ENCODE peak calls at places on chromosomes 7 and 10, in nine cellular contexts. W is left ventricle myocardium inferior; T is tibial artery; J is CD4-positive, alpha-beta memory T cell; Q is hepatocyte; D is heart right ventricle; O is thoracic aorta; H is mammary epithelial cell; V is heart left ventricle. N is an unnamed sample. For H3K4me1 and H3K36me3, the result is how much of the 10 kb centered on the place peaks cover.

GRCh38 chr7:20484366-20484765 is 131.1 kb upstream of the ABCB5 start:
- DNase-seq in W (no peak), T (no peak), J (no peak), Q (no peak), D (no peak), O (no peak), H (no peak), V (no peak), N (no peak)

GRCh38 chr7:120729300-120729699 is 128.6 kb downstream of the TSPAN12 start:
- DNase-seq in W (no peak), T (no peak), J (no peak), Q (peak), D (no peak), O (no peak), H (no peak), V (no peak), N (no peak)

GRCh38 chr7:25839084-25839769 is 312.8 kb upstream of the NFE2L3 start:
- DNase-seq in W (no peak), T (no peak), J (no peak), Q (no peak), D (no peak), O (no peak), H (no peak), V (no peak), N (no peak)

GRCh38 chr7:131342864-131343263 is 15.2 kb downstream of the MKLN1 start:
- DNase-seq in W (no peak), T (no peak), J (no peak), Q (no peak), D (no peak), O (no peak), H (no peak), V (no peak), N (no peak)

GRCh38 chr10:130761032-130761575 is 550.4 kb downstream of the TCERG1L start:
- DNase-seq in W (no peak), T (peak), J (no peak), Q (no peak), D (no peak), O (no peak), H (no peak), V (no peak), N (no peak)

GRCh38 chr7:135822396-135822795 is 73.8 kb upstream of the FAM180A start:
- DNase-seq in W (no peak), T (no peak), J (no peak), Q (no peak), D (no peak), O (no peak), H (no peak), V (no peak), N (no peak)

GRCh38 chr7:5450549-5451327 is 27.1 kb upstream of the TNRC18 start:
- DNase-seq in W (peak), T (no peak), J (peak), Q (peak), D (peak), O (no peak), H (no peak), V (peak), N (peak)

GRCh38 chr7:101231644-101232043 is 6.0 kb downstream of the CLDN15 start:
- DNase-seq in W (no peak), T (no peak), J (no peak), Q (peak), D (no peak), O (no peak), H (no peak), V (no peak), N (peak)

GRCh38 chr10:76429642-76430041 is 998.2 kb downstream of the LRMDA start:
- DNase-seq in W (no peak), T (no peak), J (no peak), Q (no peak), D (peak), O (no peak), H (no peak), V (no peak), N (no peak)

GRCh38 chr10:30433286-30433778 is 652 bp upstream of the MAP3K8 start:
- DNase-seq in W (peak), T (peak), J (peak), Q (peak), D (peak), O (no peak), H (no peak), V (peak), N (peak)

GRCh38 chr7:116322541-116322940 is 112.2 kb downstream of the TES start:
- DNase-seq in W (no peak), T (no peak), J (no peak), Q (no peak), D (no peak), O (no peak), H (no peak), V (no peak), N (no peak)

GRCh38 chr10:60942604-60943269 is 1.2 kb downstream of the RHOBTB1 start:
- DNase-seq in W (peak), T (peak), J (peak), Q (peak), D (peak), O (peak), H (no peak), V (peak), N (peak)

GRCh38 chr10:78910476-78910875 is 158.3 kb upstream of the ZMIZ1 start:
- DNase-seq in W (no peak), T (no peak), J (no peak), Q (no peak), D (no peak), O (no peak), H (no peak), V (no peak), N (no peak)

GRCh38 chr10:46787321-46787615 is 124.0 kb upstream of the PTPN20 start:
- DNase-seq in W (no peak), T (no peak), J (no peak), Q (peak), D (peak), O (no peak), H (peak), V (peak), N (peak)

DNA sequence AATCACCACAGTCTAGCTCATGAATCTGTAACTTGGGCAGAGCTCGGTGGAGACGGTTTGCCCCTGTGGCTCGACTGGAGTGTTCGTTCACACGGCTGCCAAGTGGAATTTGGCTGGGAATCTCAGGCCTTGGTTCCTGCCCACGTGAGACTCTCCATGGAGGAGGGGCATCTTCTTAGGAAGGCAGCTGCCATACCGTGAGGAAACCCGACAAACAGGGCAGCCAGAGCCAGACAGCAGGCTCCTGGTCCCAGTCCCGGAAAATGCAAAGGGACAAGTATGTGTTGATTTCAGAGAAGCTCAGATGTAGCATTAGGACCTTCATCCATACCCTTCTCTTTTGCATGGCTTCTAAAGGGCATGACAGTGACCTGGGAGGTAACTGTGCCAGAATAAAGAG is 26.6 kb downstream of the AMZ1 start:
- DNase-seq in W (no peak), T (no peak), J (no peak), Q (no peak), D (no peak), O (no peak), H (no peak), V (no peak), N (no peak)
- H3K4me1 ChIP-seq in W (half or more), T (under half), J (half or more), Q (under half), D (under half), O (under half), H (under half), V (half or more), N (under half)

GRCh38 chr10:14859775-14860174 is 18.9 kb upstream of the SUV39H2 start:
- DNase-seq in W (no peak), T (no peak), J (no peak), Q (no peak), D (no peak), O (no peak), H (no peak), V (no peak), N (no peak)
- H3K36me3 ChIP-seq in W (under half), T (under half), J (under half), Q (under half), D (half or more), O (under half), H (under half), V (half or more), N (under half)

DNA sequence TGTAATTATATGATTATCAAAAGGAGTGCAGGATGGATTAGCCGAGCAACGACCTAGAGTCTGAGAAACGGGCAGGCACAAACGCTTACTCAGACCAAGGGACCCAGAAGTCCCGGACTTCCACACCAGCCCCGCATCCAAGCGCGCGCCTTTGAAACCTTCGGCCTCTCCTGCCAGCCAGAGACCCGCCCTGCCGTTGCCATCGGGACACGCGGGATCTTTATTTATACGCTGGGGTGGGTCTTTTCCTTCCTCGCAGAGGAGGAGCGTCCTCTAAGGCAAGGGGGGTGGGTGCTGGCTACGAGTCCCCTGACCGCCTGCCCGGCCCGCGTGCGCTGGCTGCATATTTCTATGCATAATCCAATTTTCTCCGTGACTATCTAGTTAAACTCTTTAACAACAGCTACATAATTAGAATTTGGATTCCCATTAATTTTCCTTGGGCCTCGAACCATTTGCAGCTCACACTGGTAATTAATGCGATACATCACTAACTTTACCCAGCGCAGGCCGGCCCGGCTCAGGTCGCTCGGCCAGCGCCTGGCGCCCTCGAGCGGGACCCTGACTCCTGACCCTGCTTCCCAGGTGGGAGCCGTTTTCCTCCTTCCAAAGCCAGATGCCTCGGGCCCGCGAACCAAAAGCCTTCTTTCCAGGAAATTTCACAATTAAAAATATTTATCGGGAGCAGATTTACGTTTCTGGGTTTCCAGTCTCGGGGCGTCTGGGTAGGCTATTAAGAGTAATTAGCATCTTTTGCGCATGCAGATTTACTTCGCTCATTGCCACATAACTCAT is 12.4 kb downstream of the LBX1 start:
- DNase-seq in W (no peak), T (no peak), J (no peak), Q (no peak), D (no peak), O (no peak), H (no peak), V (no peak), N (no peak)
- H3K4me1 ChIP-seq in W (under half), T (under half), J (half or more), Q (under half), D (under half), O (under half), H (under half), V (under half), N (under half)

GRCh38 chr10:28555358-28555757 is 22.4 kb downstream of the WAC start:
- DNase-seq in W (no peak), T (no peak), J (no peak), Q (no peak), D (no peak), O (no peak), H (no peak), V (no peak), N (no peak)

GRCh38 chr10:28556142-28556541 is 23.2 kb downstream of the WAC start:
- DNase-seq in W (no peak), T (no peak), J (no peak), Q (no peak), D (no peak), O (no peak), H (no peak), V (no peak), N (no peak)

GRCh38 chr10:28553963-28554362 is 21.0 kb downstream of the WAC start:
- DNase-seq in W (no peak), T (no peak), J (no peak), Q (no peak), D (no peak), O (no peak), H (no peak), V (no peak), N (no peak)

GRCh38 chr10:28552775-28553174 is 19.9 kb downstream of the WAC start:
- DNase-seq in W (no peak), T (no peak), J (no peak), Q (no peak), D (no peak), O (no peak), H (no peak), V (no peak), N (no peak)

GRCh38 chr10:28554952-28555351 is 22.0 kb downstream of the WAC start:
- DNase-seq in W (no peak), T (no peak), J (no peak), Q (no peak), D (no peak), O (no peak), H (no peak), V (no peak), N (no peak)
- H3K36me3 ChIP-seq in W (under half), T (under half), J (under half), Q (under half), D (half or more), O (under half), H (under half), V (under half), N (under half)

DNA sequence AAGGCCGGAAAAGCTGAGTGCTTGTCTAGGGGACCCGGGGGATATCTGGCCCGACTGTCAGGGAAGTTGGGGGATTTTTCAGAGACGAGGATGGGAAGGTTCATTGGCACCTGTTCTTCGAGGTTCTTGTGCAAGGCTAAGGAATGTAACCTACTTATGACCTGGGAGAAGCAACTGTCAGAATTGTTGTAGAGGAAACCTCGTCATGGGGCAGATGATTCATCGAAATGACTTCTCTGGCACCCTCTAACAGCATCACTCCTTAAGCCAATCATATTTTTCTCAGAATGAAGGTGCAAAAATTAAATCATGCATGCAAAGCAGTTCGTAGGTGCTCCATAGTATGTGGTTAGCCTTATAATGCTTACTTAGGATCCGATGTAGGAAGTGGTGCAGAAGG is 58.6 kb downstream of the PLXDC2 start:
- DNase-seq in W (no peak), T (no peak), J (no peak), Q (no peak), D (no peak), O (no peak), H (peak), V (no peak), N (no peak)
- H3K4me1 ChIP-seq in W (under half), T (under half), J (under half), Q (under half), D (under half), O (under half), H (under half), V (under half), N (under half)

GRCh38 chr7:47302560-47302959 is 279.4 kb downstream of the TNS3 start:
- DNase-seq in W (no peak), T (no peak), J (no peak), Q (no peak), D (no peak), O (no peak), H (no peak), V (no peak), N (no peak)
- H3K36me3 ChIP-seq in W (half or more), T (under half), J (under half), Q (under half), D (half or more), O (under half), H (under half), V (under half), N (under half)

DNA sequence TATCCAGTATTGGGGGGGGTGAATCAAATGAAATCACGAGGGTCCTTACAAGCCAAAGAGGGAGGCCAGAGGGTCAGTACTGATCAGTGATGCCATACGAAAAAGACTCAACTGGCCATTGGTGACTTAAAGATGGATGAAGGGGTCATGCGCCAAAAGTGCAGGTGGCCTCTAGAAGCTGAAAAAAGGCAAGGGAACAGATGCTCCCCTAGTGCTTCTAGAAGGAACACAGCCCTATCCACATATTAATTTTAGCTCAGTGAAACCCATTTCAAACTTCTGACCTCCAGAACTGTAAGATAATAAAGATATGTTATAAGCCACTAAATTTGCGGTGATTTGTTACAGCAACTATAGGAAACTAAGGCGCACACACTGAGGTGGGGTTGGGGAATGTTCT is 62.5 kb downstream of the ABI1 start:
- DNase-seq in W (no peak), T (no peak), J (no peak), Q (no peak), D (no peak), O (no peak), H (no peak), V (no peak), N (no peak)
- H3K4me1 ChIP-seq in W (half or more), T (under half), J (under half), Q (under half), D (under half), O (under half), H (under half), V (under half), N (under half)

GRCh38 chr10:73248259-73248724 is 1.2 kb upstream of the DNAJC9 start:
- DNase-seq in W (no peak), T (no peak), J (no peak), Q (no peak), D (no peak), O (no peak), H (no peak), V (no peak), N (no peak)

GRCh38 chr10:73244866-73245477 is 2.1 kb downstream of the DNAJC9 start:
- DNase-seq in W (no peak), T (no peak), J (no peak), Q (no peak), D (no peak), O (no peak), H (no peak), V (no peak), N (no peak)

GRCh38 chr10:73246322-73246782 is 703 bp downstream of the DNAJC9 start:
- DNase-seq in W (no peak), T (no peak), J (no peak), Q (no peak), D (no peak), O (no peak), H (peak), V (no peak), N (no peak)

GRCh38 chr10:73247509-73248258 is 629 bp upstream of the DNAJC9 start:
- DNase-seq in W (no peak), T (no peak), J (no peak), Q (no peak), D (no peak), O (no peak), H (no peak), V (no peak), N (peak)

GRCh38 chr10:73246783-73247508 is at the start of gene DNAJC9:
- DNase-seq in W (peak), T (peak), J (peak), Q (peak), D (peak), O (peak), H (peak), V (peak), N (peak)
- H3K36me3 ChIP-seq in W (half or more), T (under half), J (under half), Q (under half), D (half or more), O (under half), H (under half), V (half or more), N (under half)

DNA sequence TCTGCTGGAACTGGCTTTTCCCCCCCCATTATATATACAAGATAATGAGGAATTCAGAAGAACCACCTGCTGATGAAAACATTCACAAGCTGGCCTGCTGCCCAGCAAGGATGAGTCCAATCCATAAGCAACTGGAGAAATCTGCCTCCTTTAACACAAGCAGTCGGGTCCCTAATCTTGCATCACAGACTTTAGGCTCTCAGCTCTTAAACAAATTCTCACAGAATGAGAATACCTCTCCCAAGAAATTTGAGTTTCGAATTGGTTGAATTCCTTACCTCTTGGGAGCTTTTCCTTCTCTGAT is 44.5 kb downstream of the MTERF1 start:
- DNase-seq in W (no peak), T (no peak), J (no peak), Q (no peak), D (no peak), O (no peak), H (peak), V (no peak), N (no peak)
- H3K4me1 ChIP-seq in W (under half), T (under half), J (under half), Q (under half), D (under half), O (under half), H (under half), V (under half), N (under half)

DNA sequence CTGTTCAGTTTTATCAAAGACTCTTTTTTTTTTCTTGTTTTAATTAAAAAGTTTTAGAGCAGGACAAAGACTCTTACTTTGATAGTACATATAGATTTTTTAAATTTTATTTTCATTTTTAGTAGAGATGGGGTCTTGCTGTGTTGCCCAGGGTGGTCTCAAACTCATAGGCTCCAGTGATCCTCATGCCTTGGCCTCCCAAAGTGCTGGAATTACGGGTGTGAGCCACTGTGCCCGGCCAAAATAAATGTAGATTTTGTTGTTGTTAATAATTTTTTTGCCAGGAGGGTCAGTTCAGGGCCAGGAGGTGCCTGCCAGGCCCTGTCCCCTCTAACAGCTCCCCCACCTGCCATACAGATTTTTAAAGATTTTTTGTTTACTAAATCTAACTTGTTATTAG is 17.0 kb downstream of the DENND10 start:
- DNase-seq in W (no peak), T (no peak), J (no peak), Q (no peak), D (no peak), O (no peak), H (no peak), V (no peak), N (no peak)
- H3K36me3 ChIP-seq in W (half or more), T (half or more), J (under half), Q (under half), D (half or more), O (under half), H (under half), V (half or more), N (under half)